ENCODE peak calls at places on chromosomes 2 and 18, in five cellular contexts. F, O, R, A and Z are unnamed samples.

GRCh38 chr2:189726849-189727248 is 35.7 kb downstream of the OSGEPL1 start:
- DNase-seq in R (no peak), A (no peak), O (no peak), F (no peak), Z (no peak)

GRCh38 chr18:62388855-62389760 is 64.0 kb downstream of the TNFRSF11A start:
- DNase-seq in O (peak; percentile 97), F (peak; percentile 4), R (no peak), A (no peak), Z (no peak)

GRCh38 chr2:82790277-82791021 is 1668.6 kb downstream of the SUCLG1 start:
- DNase-seq in A (no peak), F (peak; percentile 50), O (peak; percentile 77), R (no peak), Z (no peak)

GRCh38 chr2:241068136-241068941 is 33.7 kb downstream of the MTERF4 start:
- DNase-seq in A (no peak), O (no peak), R (no peak), F (no peak), Z (no peak)

GRCh38 chr2:38875227-38875575 is 533 bp downstream of the DHX57 start:
- DNase-seq in A (no peak), R (no peak), F (peak; percentile 8), O (peak; percentile 3), Z (no peak)

GRCh38 chr2:241851325-241852115 is 7.2 kb downstream of the PDCD1 start:
- DNase-seq in O (no peak), F (no peak), A (no peak), R (no peak), Z (no peak)

GRCh38 chr2:119769645-119770044 is 9.9 kb downstream of the PTPN4 start:
- DNase-seq in O (no peak), R (no peak), F (no peak), A (no peak), Z (no peak)

GRCh38 chr2:189412330-189412953 is 28.8 kb upstream of the WDR75 start:
- DNase-seq in O (peak; percentile 67), A (no peak), R (no peak), F (peak; percentile 68), Z (no peak)

GRCh38 chr2:120740765-120741513 is 5.3 kb downstream of the GLI2 start:
- DNase-seq in O (no peak), R (peak; percentile 75), A (no peak), F (no peak), Z (no peak)

GRCh38 chr2:240437181-240437860 is 1.9 kb downstream of the GPC1 start:
- DNase-seq in O (no peak), F (no peak), A (peak; percentile 31), R (peak; percentile 61), Z (no peak)

GRCh38 chr2:203018181-203018580 is 3.5 kb downstream of the NBEAL1 start:
- DNase-seq in F (peak; percentile 25), R (no peak), O (no peak), A (no peak), Z (no peak)

GRCh38 chr2:38075436-38076249 is at the start of gene CYP1B1:
- DNase-seq in A (peak; percentile 51), R (peak; percentile 88), O (no peak), F (peak; percentile 43), Z (peak; percentile 15)

GRCh38 chr2:175055993-175056392 is 50.8 kb upstream of the CHN1 start:
- DNase-seq in R (no peak), F (no peak), A (no peak), O (no peak), Z (no peak)

GRCh38 chr2:183799761-183800160 is 675.5 kb downstream of the NUP35 start:
- DNase-seq in O (peak; percentile 75), F (no peak), R (no peak), A (no peak), Z (no peak)

GRCh38 chr2:29010946-29011649 is 30.0 kb downstream of the TOGARAM2 start:
- DNase-seq in R (no peak), O (no peak), F (no peak), A (peak; percentile 65), Z (no peak)

GRCh38 chr2:241797441-241798080 is 11.4 kb upstream of the NEU4 start:
- DNase-seq in O (no peak), F (no peak), R (no peak), A (no peak), Z (peak; percentile 13)

GRCh38 chr18:10379511-10379910 is 74.9 kb upstream of the APCDD1 start:
- DNase-seq in R (no peak), F (peak; percentile 77), A (no peak), O (peak; percentile 6), Z (no peak)

GRCh38 chr2:3285901-3286645 is 91.5 kb downstream of the EIPR1 start:
- DNase-seq in F (no peak), O (no peak), R (no peak), A (no peak), Z (no peak)

GRCh38 chr2:20439193-20439475 is 7.7 kb upstream of the RHOB start:
- DNase-seq in R (no peak), A (no peak), O (peak; percentile 67), F (no peak), Z (no peak)

GRCh38 chr2:84055816-84056215 is 403.3 kb downstream of the SUCLG1 start:
- DNase-seq in R (no peak), A (no peak), O (no peak), F (no peak), Z (no peak)

GRCh38 chr2:227106845-227107759 is 56.9 kb downstream of the COL4A4 start:
- DNase-seq in O (peak; percentile 81), F (peak; percentile 68), A (no peak), R (no peak), Z (no peak)

DNA sequence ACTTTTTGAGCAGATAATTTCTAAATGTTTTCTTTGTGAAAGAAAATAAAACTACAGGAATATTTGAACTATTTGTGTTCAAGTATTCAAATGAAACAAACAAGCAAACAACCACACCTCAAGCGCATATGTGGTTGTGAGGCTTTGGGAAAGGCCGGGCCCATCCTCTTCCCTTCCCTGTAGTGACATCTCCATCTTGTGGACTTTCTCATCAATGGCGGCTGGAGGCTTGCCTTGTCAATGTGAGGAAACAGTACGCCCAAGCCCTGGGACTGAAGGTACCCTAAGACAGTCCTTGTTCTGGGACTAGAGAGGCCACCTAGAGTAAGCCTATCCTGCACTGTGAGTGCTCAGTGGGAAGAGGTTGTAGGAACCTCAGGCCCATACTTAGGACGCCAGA is 166.8 kb downstream of the TPGS2 start:
- DNase-seq in O (no peak), F (peak; percentile 26), R (no peak), A (peak; percentile 33), Z (no peak)
- TF ChIP-seq CTCF in O (no peak), F (peak; percentile 46), R (no peak), A (peak; percentile 10), Z (no peak)

DNA sequence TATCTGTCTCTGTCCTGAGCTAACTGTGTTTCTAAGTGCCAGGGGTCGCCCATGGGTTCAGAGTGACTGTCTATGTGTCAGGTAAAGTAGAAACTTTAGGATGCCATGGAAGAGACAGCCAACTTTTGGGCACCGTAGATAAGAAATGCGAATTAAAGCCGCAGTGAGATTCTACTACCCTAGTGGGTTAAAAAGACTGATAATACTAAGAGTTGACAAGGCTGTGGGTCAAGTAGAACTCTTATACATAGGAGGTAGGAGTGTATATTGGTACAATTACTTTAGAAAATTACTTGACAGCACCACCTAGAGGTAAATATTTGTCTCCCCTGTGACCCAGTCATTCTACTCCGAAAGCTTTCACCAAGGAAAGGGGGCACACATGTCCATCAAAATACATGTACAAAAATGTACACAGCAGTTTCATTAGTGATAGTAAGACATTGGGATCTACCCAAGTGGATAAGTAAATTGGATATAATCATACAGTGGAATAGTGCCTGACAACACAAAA is 371.3 kb downstream of the SLC4A3 start:
- DNase-seq in A (no peak), R (no peak), F (no peak), O (peak; percentile 41), Z (no peak)
- TF ChIP-seq CTCF in A (no peak), R (no peak), F (no peak), O (peak; percentile 64), Z (no peak)

DNA sequence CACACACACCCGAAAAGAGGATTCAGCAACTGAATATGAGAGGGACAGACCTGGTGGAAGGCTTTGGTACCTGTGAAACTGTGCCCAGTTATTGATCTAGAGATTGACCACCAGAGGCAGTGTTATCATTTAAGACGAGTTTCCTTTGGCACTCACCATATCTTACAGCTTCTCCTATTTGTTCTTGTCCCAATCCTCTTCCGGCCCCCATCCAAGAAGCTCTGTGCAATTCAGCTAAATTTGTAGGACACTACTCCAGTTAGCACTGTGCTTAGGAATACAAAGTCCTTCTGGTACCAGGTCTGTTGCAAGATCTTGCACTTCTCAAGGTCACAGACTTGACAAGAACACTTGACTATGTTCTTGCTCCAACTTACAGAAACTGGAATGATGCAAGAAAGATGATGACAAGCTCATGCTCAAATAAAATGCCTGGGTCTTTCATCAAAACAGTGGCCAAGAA is 177.7 kb downstream of the TMEM247 start:
- DNase-seq in A (peak; percentile 40), F (peak; percentile 95), R (no peak), O (peak; percentile 62), Z (no peak)
- TF ChIP-seq CTCF in A (peak; percentile 25), F (peak; percentile 46), R (peak; percentile 13), O (peak; percentile 76), Z (no peak)

DNA sequence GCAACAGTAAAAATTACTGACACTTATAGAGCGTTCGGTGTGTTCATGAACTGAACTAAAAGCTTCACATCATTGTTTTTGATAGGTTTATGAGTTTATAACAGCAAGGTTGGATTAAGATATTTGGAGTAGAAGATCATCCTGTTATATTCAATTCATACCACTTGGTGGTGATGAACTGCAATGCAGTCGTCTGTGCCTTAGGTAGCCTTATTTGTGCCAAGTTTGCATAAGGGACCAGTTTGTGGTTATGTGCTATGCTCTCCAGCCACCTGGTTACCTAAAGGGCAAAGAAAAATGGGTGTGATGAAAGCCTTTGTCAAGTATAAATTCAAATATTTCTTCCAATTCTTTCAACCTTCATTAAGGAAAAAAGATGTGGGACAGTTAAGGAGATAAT is 150.9 kb upstream of the KCNH7 start:
- DNase-seq in R (no peak), F (no peak), O (peak; percentile 17), A (no peak), Z (no peak)
- TF ChIP-seq CTCF in R (no peak), F (no peak), O (peak; percentile 35), A (no peak), Z (no peak)

GRCh38 chr18:42736074-42736473 is 379.4 kb downstream of the RIT2 start:
- DNase-seq in R (no peak), O (no peak), F (no peak), A (no peak), Z (no peak)

GRCh38 chr18:42734520-42734919 is 381.0 kb downstream of the RIT2 start:
- DNase-seq in O (no peak), R (no peak), F (no peak), A (no peak), Z (no peak)

GRCh38 chr18:42730272-42730671 is 385.2 kb downstream of the RIT2 start:
- DNase-seq in R (no peak), O (no peak), F (no peak), A (no peak), Z (no peak)
- TF ChIP-seq CTCF in R (peak; percentile 16), O (no peak), F (peak; percentile 8), A (no peak), Z (no peak)

GRCh38 chr2:65297544-65297943 is 69.9 kb downstream of the ACTR2 start:
- DNase-seq in O (no peak), A (no peak), R (no peak), F (no peak), Z (no peak)

GRCh38 chr2:65296971-65297370 is 69.3 kb downstream of the ACTR2 start:
- DNase-seq in R (no peak), A (no peak), F (no peak), O (no peak), Z (no peak)

GRCh38 chr2:65300134-65300771 is 72.6 kb downstream of the ACTR2 start:
- DNase-seq in A (peak; percentile 91), F (no peak), O (peak; percentile 55), R (peak; percentile 81), Z (no peak)

GRCh38 chr2:65299246-65299645 is 71.6 kb downstream of the ACTR2 start:
- DNase-seq in R (no peak), A (peak; percentile 37), F (no peak), O (peak; percentile 95), Z (no peak)

GRCh38 chr2:65298089-65298488 is 70.5 kb downstream of the ACTR2 start:
- DNase-seq in A (no peak), F (no peak), O (no peak), R (no peak), Z (no peak)
- TF ChIP-seq CTCF in A (no peak), F (no peak), O (no peak), R (no peak), Z (no peak)